ENCODE peak calls at places on chromosomes 5 and 9, in ten cellular contexts. D is heart left ventricle, H is NCI-H1092, Q is A549, E is frontal cortex, F is GM13976, C is left ventricle myocardium inferior, Y is ovary, J is mucosa of gallbladder, B is substantia nigra. X is an unnamed sample.

GRCh38 chr9:126773004-126773607 is 31.7 kb upstream of the ZBTB43 start:
- DNase-seq in B (no peak), F (no peak), J (no peak), D (no peak), C (no peak), Q (peak), E (no peak), H (no peak), Y (no peak), X (no peak)

GRCh38 chr5:180214870-180215737 is 6.1 kb upstream of the RASGEF1C start:
- DNase-seq in E (no peak), F (no peak), Q (no peak), J (no peak), C (no peak), B (no peak), H (no peak), Y (no peak), D (no peak), X (no peak)

GRCh38 chr5:59158165-59158564 is 575.3 kb downstream of the RAB3C start:
- DNase-seq in C (no peak), F (no peak), J (no peak), B (no peak), D (no peak), H (no peak), Y (no peak), E (no peak), Q (peak), X (no peak)

GRCh38 chr9:96241391-96241809 is 60.6 kb downstream of the HSD17B3 start:
- DNase-seq in B (no peak), Y (no peak), D (no peak), Q (no peak), J (no peak), H (no peak), F (no peak), E (no peak), C (no peak), X (no peak)

GRCh38 chr5:176728810-176729209 is 81.5 kb downstream of the TSPAN17 start:
- DNase-seq in D (no peak), H (no peak), C (no peak), F (no peak), Y (no peak), J (no peak), Q (no peak), B (no peak), E (no peak), X (no peak)

GRCh38 chr9:89400398-89401116 is 82.3 kb downstream of the SECISBP2 start:
- DNase-seq in Q (no peak), E (no peak), J (no peak), H (no peak), B (no peak), Y (no peak), F (peak), C (no peak), D (peak), X (no peak)

GRCh38 chr5:72470817-72471216 is 36.4 kb downstream of the ZNF366 start:
- DNase-seq in J (no peak), C (no peak), Q (no peak), E (no peak), Y (no peak), H (no peak), F (no peak), D (no peak), B (no peak), X (no peak)

GRCh38 chr9:124429530-124429867 is 14.3 kb upstream of the PSMB7 start:
- DNase-seq in B (no peak), Y (no peak), E (no peak), D (no peak), J (no peak), C (no peak), Q (no peak), F (no peak), H (no peak), X (no peak)

GRCh38 chr5:138354926-138355378 is 2.5 kb downstream of the KDM3B start:
- DNase-seq in H (no peak), E (peak), D (no peak), B (no peak), J (peak), C (no peak), Q (peak), Y (no peak), F (peak), X (peak)

GRCh38 chr9:133351908-133352634 is 4.1 kb downstream of the RPL7A start:
- DNase-seq in F (peak), B (no peak), E (no peak), Y (no peak), C (no peak), H (no peak), D (no peak), J (peak), Q (peak), X (no peak)

GRCh38 chr5:179168636-179169035 is 108.5 kb downstream of the ZNF354C start:
- DNase-seq in H (no peak), F (no peak), Q (no peak), D (peak), Y (peak), C (no peak), B (no peak), E (no peak), J (no peak), X (no peak)

GRCh38 chr9:127809002-127809561 is 6.4 kb downstream of the FPGS start:
- DNase-seq in Q (no peak), H (no peak), F (no peak), B (no peak), Y (no peak), J (no peak), D (no peak), E (no peak), C (no peak), X (no peak)

GRCh38 chr9:128969491-128969890 is 22.0 kb downstream of the NUP188 start:
- DNase-seq in E (no peak), J (no peak), D (no peak), H (no peak), F (no peak), B (no peak), C (no peak), Q (no peak), Y (no peak), X (no peak)

GRCh38 chr9:138078846-138079245 is 201.3 kb downstream of the CACNA1B start:
- DNase-seq in C (no peak), Q (no peak), B (no peak), H (no peak), J (no peak), E (no peak), D (peak), Y (no peak), F (no peak), X (no peak)

GRCh38 chr9:4927701-4928100 is 57.4 kb upstream of the JAK2 start:
- DNase-seq in D (no peak), E (no peak), Q (no peak), B (no peak), J (no peak), F (no peak), H (no peak), Y (no peak), C (no peak), X (no peak)

GRCh38 chr5:151158287-151158661 is 695 bp upstream of the ANXA6 start:
- DNase-seq in B (no peak), F (peak), H (no peak), J (no peak), Q (no peak), E (no peak), Y (peak), C (no peak), D (no peak), X (no peak)

GRCh38 chr9:93590609-93591234 is 14.3 kb downstream of the PHF2 start:
- DNase-seq in H (no peak), Q (no peak), D (no peak), Y (no peak), J (no peak), B (no peak), C (no peak), F (no peak), E (no peak), X (no peak)

GRCh38 chr9:89007568-89007967 is 16.3 kb downstream of the S1PR3 start:
- DNase-seq in J (peak), Q (no peak), Y (no peak), D (no peak), F (no peak), B (no peak), H (no peak), C (no peak), E (no peak), X (no peak)

GRCh38 chr5:90709323-90710148 is 150.9 kb downstream of the ADGRV1 start:
- DNase-seq in Q (peak), J (peak), H (peak), C (no peak), F (peak), Y (no peak), D (no peak), E (peak), B (no peak), X (no peak)